ENCODE peak calls at places on chromosomes 3 and 15, in seven cellular contexts. L, I, N, G, V, B and M are unnamed samples.

GRCh38 chr15:79089890-79090486 is 592 bp downstream of the RASGRF1 start:
- DNase-seq in I (no peak), G (no peak), N (no peak), B (no peak), L (no peak), V (no peak), M (peak; percentile 64)

GRCh38 chr15:70795311-70795665 is 31.9 kb upstream of the UACA start:
- DNase-seq in N (no peak), B (peak; percentile 54), V (peak; percentile 91), G (no peak), I (peak; percentile 79), L (no peak), M (no peak)

GRCh38 chr3:152556731-152557254 is 278.1 kb upstream of the P2RY1 start:
- DNase-seq in B (no peak), V (peak; percentile 89), L (no peak), G (no peak), N (no peak), I (peak; percentile 26), M (no peak)

GRCh38 chr15:77983708-77984445 is 93.6 kb downstream of the TBC1D2B start:
- DNase-seq in B (no peak), G (peak; percentile 46), I (no peak), V (no peak), N (peak; percentile 34), L (no peak), M (peak; percentile 66)

GRCh38 chr15:73941449-73941848 is 15.2 kb downstream of the LOXL1 start:
- DNase-seq in G (no peak), V (no peak), L (no peak), I (no peak), N (no peak), B (no peak), M (no peak)

GRCh38 chr3:185153861-185154629 is 1.2 kb upstream of the C3orf70 start:
- DNase-seq in B (no peak), G (no peak), N (no peak), L (no peak), V (no peak), I (no peak), M (no peak)

GRCh38 chr3:127373701-127374625 is 86.1 kb upstream of the PRR20G start:
- DNase-seq in I (no peak), V (peak; percentile 7), L (no peak), B (peak; percentile 8), N (peak; percentile 18), G (no peak), M (no peak)

GRCh38 chr15:96294766-96295165 is 35.7 kb upstream of the NR2F2 start:
- DNase-seq in B (no peak), V (no peak), I (no peak), G (no peak), L (no peak), N (no peak), M (no peak)

GRCh38 chr3:195544634-195545033 is 1.5 kb upstream of the PPP1R2 start:
- DNase-seq in B (no peak), I (no peak), G (no peak), L (no peak), N (no peak), V (peak; percentile 80), M (no peak)

GRCh38 chr15:85889956-85890619 is 95.4 kb upstream of the KLHL25 start:
- DNase-seq in L (no peak), I (no peak), B (no peak), G (no peak), V (no peak), N (no peak), M (no peak)

GRCh38 chr3:65024148-65024547 is 336.3 kb upstream of the ADAMTS9 start:
- DNase-seq in N (no peak), I (no peak), L (peak; percentile 39), G (no peak), B (no peak), V (no peak), M (no peak)

GRCh38 chr15:81189583-81190283 is 6.9 kb upstream of the IL16 start:
- DNase-seq in B (no peak), I (peak; percentile 73), N (no peak), G (no peak), L (no peak), V (peak; percentile 99), M (peak; percentile 18)

GRCh38 chr3:146817705-146818104 is 212.6 kb upstream of the PLSCR5 start:
- DNase-seq in G (no peak), N (no peak), I (no peak), B (peak; percentile 26), V (peak; percentile 45), L (no peak), M (no peak)

GRCh38 chr3:126256256-126256655 is 75.9 kb upstream of the ALDH1L1 start:
- DNase-seq in B (no peak), N (no peak), G (no peak), I (no peak), V (no peak), L (no peak), M (no peak)

GRCh38 chr15:45134682-45135604 is 5.1 kb downstream of the DUOX1 start:
- DNase-seq in I (no peak), L (no peak), V (no peak), N (no peak), B (no peak), G (no peak), M (no peak)

GRCh38 chr3:24890012-24890411 is 395.4 kb upstream of the THRB start:
- DNase-seq in L (no peak), N (no peak), I (no peak), B (no peak), G (no peak), V (no peak), M (no peak)

GRCh38 chr15:96693990-96694517 is 363.6 kb downstream of the NR2F2 start:
- DNase-seq in V (no peak), L (no peak), N (peak; percentile 7), I (no peak), B (no peak), G (no peak), M (no peak)

GRCh38 chr3:150062492-150062891 is 91.8 kb upstream of the PFN2 start:
- DNase-seq in I (no peak), B (no peak), V (peak; percentile 71), L (no peak), N (no peak), G (no peak), M (no peak)

GRCh38 chr3:141767062-141767461 is 3.9 kb downstream of the GRK7 start:
- DNase-seq in L (no peak), B (no peak), N (no peak), V (no peak), I (no peak), G (no peak), M (no peak)

GRCh38 chr15:70963199-70963598 is 70.6 kb downstream of the LRRC49 start:
- DNase-seq in V (no peak), B (no peak), G (no peak), N (no peak), L (no peak), I (no peak), M (no peak)

GRCh38 chr15:80246425-80246894 is 5.6 kb downstream of the CTXND1 start:
- DNase-seq in G (no peak), V (no peak), B (no peak), N (no peak), L (no peak), I (no peak), M (peak; percentile 36)

GRCh38 chr3:15426579-15427118 is 695 bp downstream of the METTL6 start:
- DNase-seq in L (no peak), B (no peak), V (no peak), N (no peak), G (no peak), I (no peak), M (no peak)

GRCh38 chr3:61674595-61674994 is 113.2 kb downstream of the PTPRG start:
- DNase-seq in B (no peak), G (no peak), V (no peak), N (no peak), I (no peak), L (no peak), M (no peak)

GRCh38 chr15:94266000-94266399 is 34.6 kb downstream of the MCTP2 start:
- DNase-seq in B (no peak), V (no peak), L (no peak), G (no peak), I (no peak), N (no peak), M (no peak)

GRCh38 chr3:133925960-133926735 is 30.5 kb upstream of the RAB6B start:
- DNase-seq in V (no peak), I (no peak), B (no peak), G (no peak), L (no peak), N (no peak), M (no peak)

GRCh38 chr3:9862391-9863235 is 17.4 kb downstream of the CIDEC start:
- DNase-seq in N (peak; percentile 41), L (peak; percentile 91), V (peak; percentile 36), G (no peak), B (no peak), I (no peak), M (no peak)

GRCh38 chr3:32945136-32945535 is 6.3 kb upstream of the CCR4 start:
- DNase-seq in L (no peak), V (peak; percentile 7), B (peak; percentile 26), G (no peak), N (no peak), I (no peak), M (no peak)
- TF ChIP-seq CTCF in L (no peak), V (no peak), B (no peak), G (no peak), N (no peak), I (no peak), M (no peak)

GRCh38 chr15:65660927-65661326 is 39.2 kb downstream of the SLC24A1 start:
- DNase-seq in B (no peak), V (peak; percentile 35), I (no peak), N (no peak), L (no peak), G (no peak), M (no peak)
- TF ChIP-seq CTCF in B (no peak), V (no peak), I (no peak), N (no peak), L (no peak), G (no peak), M (no peak)

GRCh38 chr3:140499114-140499757 is 178.6 kb upstream of the TRIM42 start:
- DNase-seq in B (no peak), I (no peak), L (no peak), N (peak; percentile 10), G (no peak), V (peak; percentile 7), M (no peak)
- TF ChIP-seq CTCF in B (peak; percentile 3), I (no peak), L (peak; percentile 39), N (peak; percentile 37), G (no peak), V (no peak), M (peak; percentile 62)

GRCh38 chr15:44034334-44034733 is 160.7 kb downstream of the FRMD5 start:
- DNase-seq in N (no peak), V (peak; percentile 31), B (no peak), L (no peak), G (no peak), I (peak; percentile 10), M (no peak)

GRCh38 chr15:44029003-44029402 is 166.1 kb downstream of the FRMD5 start:
- DNase-seq in I (no peak), N (no peak), V (peak; percentile 27), L (no peak), B (no peak), G (no peak), M (no peak)

GRCh38 chr15:44028349-44028748 is 166.7 kb downstream of the FRMD5 start:
- DNase-seq in I (no peak), L (no peak), B (no peak), V (peak; percentile 25), N (no peak), G (no peak), M (no peak)

GRCh38 chr15:44033894-44034293 is 161.2 kb downstream of the FRMD5 start:
- DNase-seq in G (no peak), I (no peak), V (peak; percentile 68), N (no peak), B (peak; percentile 16), L (no peak), M (no peak)

GRCh38 chr15:44029940-44030568 is 165.0 kb downstream of the FRMD5 start:
- DNase-seq in N (no peak), L (no peak), B (no peak), I (no peak), G (no peak), V (peak; percentile 85), M (no peak)
- TF ChIP-seq CTCF in N (no peak), L (no peak), B (no peak), I (no peak), G (no peak), V (peak; percentile 4), M (no peak)